ENCODE peak calls at places on chromosomes 11 and 22, in four cellular contexts. A is HL-60, T is GM12878, M is K562. I is an unnamed sample.

GRCh38 chr22:21666786-21667185 is 974 bp downstream of the PPIL2 start:
- DNase-seq in A (no peak), M (peak; percentile 73), T (no peak), I (no peak)

GRCh38 chr22:23859201-23859600 is 1.5 kb downstream of the SLC2A11 start:
- DNase-seq in T (no peak), A (no peak), M (no peak), I (no peak)

GRCh38 chr11:16096336-16096735 is 260.0 kb downstream of the SOX6 start:
- DNase-seq in A (no peak), M (no peak), T (no peak), I (no peak)

GRCh38 chr11:75801362-75802021 is 13.5 kb upstream of the UVRAG start:
- DNase-seq in A (no peak), T (no peak), M (no peak), I (peak; percentile 35)

GRCh38 chr22:39545310-39546063 is 12.9 kb upstream of the RPS19BP1 start:
- DNase-seq in T (no peak), M (peak; percentile 62), A (peak; percentile 18), I (no peak)

GRCh38 chr11:73070653-73071052 is 71.5 kb downstream of the FCHSD2 start:
- DNase-seq in M (no peak), T (no peak), A (no peak), I (no peak)

GRCh38 chr11:99522467-99523173 is 501.9 kb downstream of the CNTN5 start:
- DNase-seq in T (no peak), A (no peak), M (no peak), I (no peak)

GRCh38 chr11:130197386-130198035 is 37.9 kb downstream of the ST14 start:
- DNase-seq in T (no peak), A (no peak), M (no peak), I (no peak)

GRCh38 chr22:20010307-20011122 is 6.1 kb downstream of the ARVCF start:
- DNase-seq in A (no peak), M (peak; percentile 68), T (no peak), I (no peak)

GRCh38 chr11:7268727-7269126 is 17.0 kb downstream of the SYT9 start:
- DNase-seq in T (no peak), A (no peak), M (no peak), I (no peak)

GRCh38 chr11:76248210-76248609 is 41.9 kb upstream of the WNT11 start:
- DNase-seq in A (no peak), M (peak; percentile 59), T (no peak), I (no peak)

GRCh38 chr11:78406568-78407196 is 10.9 kb downstream of the GAB2 start:
- DNase-seq in T (no peak), A (no peak), M (no peak), I (no peak)

GRCh38 chr11:9170450-9170849 is 79.1 kb upstream of the SCUBE2 start:
- DNase-seq in T (no peak), A (no peak), M (no peak), I (no peak)

GRCh38 chr11:8917157-8917820 is 6.3 kb downstream of the AKIP1 start:
- DNase-seq in T (no peak), A (no peak), M (no peak), I (no peak)

GRCh38 chr11:77345621-77346020 is 44.1 kb upstream of the GDPD4 start:
- DNase-seq in T (no peak), M (no peak), A (no peak), I (no peak)

GRCh38 chr22:21687685-21688259 is 22.0 kb downstream of the PPIL2 start:
- DNase-seq in T (no peak), A (no peak), M (no peak), I (no peak)

GRCh38 chr22:36326178-36327161 is 61.3 kb downstream of the MYH9 start:
- DNase-seq in T (no peak), M (no peak), A (no peak), I (no peak)

GRCh38 chr11:63769044-63769718 is 606 bp upstream of the ZFTA start:
- DNase-seq in T (no peak), A (no peak), M (peak; percentile 83), I (peak; percentile 56)

GRCh38 chr22:42644422-42645340 is 4.3 kb upstream of the ATP5MGL start:
- DNase-seq in A (peak; percentile 10), T (no peak), M (no peak), I (no peak)

GRCh38 chr11:73553266-73553665 is 44.6 kb downstream of the FAM168A start:
- DNase-seq in M (no peak), T (no peak), A (no peak), I (no peak)

GRCh38 chr11:121152764-121153163 is 51.7 kb downstream of the TECTA start:
- DNase-seq in M (no peak), A (no peak), T (no peak), I (no peak)

GRCh38 chr11:76253416-76253815 is 47.1 kb upstream of the WNT11 start:
- DNase-seq in M (no peak), T (no peak), A (no peak), I (no peak)

GRCh38 chr11:131633978-131634377 is 263.6 kb downstream of the NTM start:
- DNase-seq in T (no peak), M (no peak), A (no peak), I (no peak)

GRCh38 chr11:75275581-75275980 is 35.0 kb downstream of the TPBGL start:
- DNase-seq in T (no peak), A (peak; percentile 87), M (no peak), I (no peak)

GRCh38 chr11:118115048-118115447 is 28.3 kb upstream of the SMIM35 start:
- DNase-seq in M (no peak), A (no peak), T (no peak), I (no peak)

GRCh38 chr11:607971-608659 is 7.6 kb downstream of the IRF7 start:
- DNase-seq in M (no peak), A (no peak), T (no peak), I (no peak)

GRCh38 chr11:75768909-75769771 is 562 bp downstream of the DGAT2 start:
- DNase-seq in M (no peak), A (no peak), T (no peak), I (no peak)

GRCh38 chr22:30312053-30312452 is 14.7 kb downstream of the TBC1D10A start:
- DNase-seq in M (no peak), A (no peak), T (no peak), I (no peak)
- TF ChIP-seq SPI1 in M (no peak), A (no peak), T (no peak), I (no peak)

DNA sequence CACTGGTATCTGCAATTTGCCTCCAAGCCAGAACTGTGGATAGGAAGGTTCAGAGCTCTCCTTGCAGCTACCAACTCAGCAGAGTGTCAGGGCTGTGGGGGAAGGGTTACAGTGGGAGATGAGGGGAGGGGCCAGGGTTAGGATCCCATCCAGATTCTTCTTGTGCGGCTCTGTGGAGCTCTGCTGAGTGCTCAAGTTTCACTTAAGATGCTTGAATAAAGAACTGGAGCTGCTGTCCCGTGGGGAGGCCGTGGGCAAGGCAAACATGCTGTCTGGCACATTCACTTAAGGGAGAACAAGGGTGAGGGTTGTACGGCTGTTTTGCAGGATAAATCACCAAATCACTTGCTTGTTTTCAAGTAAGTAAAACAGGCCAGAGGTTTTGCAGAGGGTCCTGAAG is 197.1 kb downstream of the FAM76B start:
- DNase-seq in T (no peak), A (no peak), M (no peak), I (no peak)
- TF ChIP-seq SPI1 in T (no peak), A (no peak), M (no peak), I (no peak)

GRCh38 chr11:112579282-112579681 is 318.6 kb upstream of the PLET1 start:
- DNase-seq in T (no peak), M (no peak), A (no peak), I (no peak)
- TF ChIP-seq SPI1 in T (no peak), M (no peak), A (no peak), I (no peak)

DNA sequence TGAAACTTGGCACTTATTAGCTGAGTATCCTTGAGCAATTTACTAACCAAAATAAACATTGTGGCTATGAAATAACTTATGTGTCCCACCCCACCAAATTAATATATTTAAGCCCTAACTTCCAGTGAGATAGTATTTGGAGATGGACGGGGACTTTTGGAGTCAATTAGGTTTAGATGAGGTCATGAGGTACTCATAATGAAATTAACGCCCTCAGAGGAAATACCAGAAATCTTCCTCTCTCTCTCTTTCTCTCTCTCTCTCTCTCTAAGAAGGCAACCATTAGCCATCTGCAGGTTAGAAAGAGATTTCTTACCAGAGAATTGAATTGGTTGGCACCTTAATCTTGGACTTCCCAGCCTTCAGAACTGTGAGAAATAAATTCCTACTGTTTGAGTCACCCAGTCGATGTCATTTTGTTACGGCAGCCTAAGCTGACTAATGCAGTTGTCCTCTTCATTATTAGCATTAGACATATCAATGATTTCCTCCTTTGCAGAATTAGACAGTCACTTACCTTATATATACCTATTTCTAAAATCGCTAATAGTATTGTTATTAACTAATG is 1284.0 kb downstream of the FAM181B start:
- DNase-seq in T (no peak), M (no peak), A (no peak), I (no peak)
- TF ChIP-seq SPI1 in T (no peak), M (no peak), A (no peak), I (no peak)

DNA sequence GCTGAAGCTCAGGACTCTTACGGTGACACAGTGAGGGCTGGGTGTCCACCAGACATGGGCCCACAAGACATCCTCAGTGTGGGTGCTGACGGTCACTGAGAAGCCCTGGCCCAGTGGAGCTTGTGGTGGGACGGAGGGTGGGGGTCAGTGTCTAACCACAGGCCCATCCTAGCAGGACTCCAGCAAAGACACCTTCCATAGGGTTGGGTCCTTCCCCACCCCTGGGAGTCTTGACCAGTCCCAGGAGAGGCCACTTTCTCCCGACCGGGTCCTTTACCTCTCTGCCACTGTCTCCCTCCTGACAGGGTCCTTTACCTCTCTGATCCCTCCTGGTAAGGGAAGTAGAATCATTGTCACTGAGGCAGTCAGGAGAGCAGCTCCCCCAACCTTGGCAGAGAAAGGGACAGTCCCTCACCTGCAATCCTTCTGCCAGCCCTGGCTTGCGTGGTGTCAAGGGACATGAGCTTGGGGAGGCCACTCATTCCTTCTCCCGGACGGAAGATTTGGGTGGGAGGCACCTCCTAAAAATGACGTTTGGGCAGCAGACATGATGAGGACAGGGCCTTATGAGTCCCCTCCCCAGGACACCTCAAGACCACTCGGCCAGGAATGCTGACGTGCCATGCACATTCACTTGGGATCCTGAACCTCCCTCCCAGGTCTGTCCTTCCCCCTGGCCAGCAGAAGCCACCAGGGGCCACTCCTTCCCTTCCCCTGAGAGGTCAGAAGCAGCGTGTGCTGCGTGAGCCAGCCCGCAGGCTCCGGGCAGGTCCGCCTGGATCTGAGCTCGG is 91.5 kb upstream of the FGF3 start:
- DNase-seq in T (no peak), M (no peak), A (no peak), I (no peak)
- TF ChIP-seq SPI1 in T (no peak), M (no peak), A (no peak), I (no peak)

I was measured in GM12891.